ENCODE peak calls at places on chromosomes 7 and 10, in four cellular contexts. D is cardiac muscle cell, R is tibial artery, F is dorsolateral prefrontal cortex. U is an unnamed sample.

GRCh38 chr7:23473848-23474097 is 3.5 kb upstream of the IGF2BP3 start:
- DNase-seq in R (no peak), F (no peak), D (peak), U (no peak)

GRCh38 chr10:21398549-21399345 is 126.7 kb downstream of the SKIDA1 start:
- DNase-seq in D (no peak), F (no peak), R (no peak), U (no peak)

GRCh38 chr7:85014936-85015335 is 171.9 kb downstream of the SEMA3D start:
- DNase-seq in F (no peak), D (no peak), R (no peak), U (no peak)

GRCh38 chr10:126423779-126424491 is 35.7 kb upstream of the ADAM12 start:
- DNase-seq in R (no peak), D (no peak), F (no peak), U (no peak)

GRCh38 chr10:91541481-91541880 is 91.4 kb downstream of the PPP1R3C start:
- DNase-seq in F (peak), R (no peak), D (no peak), U (no peak)

GRCh38 chr10:282294-283139 is 147.3 kb downstream of the ZMYND11 start:
- DNase-seq in F (no peak), D (no peak), R (no peak), U (no peak)

GRCh38 chr10:131803863-131804425 is 96.9 kb upstream of the PPP2R2D start:
- DNase-seq in R (no peak), F (no peak), D (no peak), U (no peak)

GRCh38 chr7:12062062-12062461 is 149.0 kb upstream of the TMEM106B start:
- DNase-seq in F (no peak), R (no peak), D (no peak), U (no peak)

GRCh38 chr7:81407094-81407493 is 362.8 kb downstream of the HGF start:
- DNase-seq in R (no peak), F (no peak), D (no peak), U (no peak)

GRCh38 chr7:64945776-64946175 is 42.7 kb downstream of the ZNF273 start:
- DNase-seq in R (no peak), D (no peak), F (no peak), U (no peak)

GRCh38 chr7:135744938-135745701 is 3.5 kb downstream of the FAM180A start:
- DNase-seq in F (no peak), D (no peak), R (no peak), U (no peak)

GRCh38 chr7:157585113-157585861 is 248.5 kb downstream of the DNAJB6 start:
- DNase-seq in D (no peak), R (no peak), F (no peak), U (no peak)

GRCh38 chr7:69643708-69644445 is 45.6 kb downstream of the AUTS2 start:
- DNase-seq in F (no peak), D (peak), R (no peak), U (no peak)

GRCh38 chr7:57867884-57868701 is 418.1 kb downstream of the ZNF716 start:
- DNase-seq in R (no peak), F (peak), D (no peak), U (no peak)

GRCh38 chr7:99504281-99504602 is 220 bp upstream of the ZKSCAN5 start:
- DNase-seq in R (no peak), F (peak), D (peak), U (no peak)

GRCh38 chr10:19819419-19820033 is 3.3 kb downstream of the PLXDC2 start:
- DNase-seq in F (peak), D (peak), R (peak), U (no peak)

GRCh38 chr7:105638942-105639495 is 57.7 kb upstream of the EFCAB10 start:
- DNase-seq in R (no peak), D (peak), F (no peak), U (no peak)
- H3K27ac ChIP-seq in R (no peak), D (peak), F (peak), U (no peak)

GRCh38 chr7:130909161-130909836 is 175.3 kb upstream of the KLF14 start:
- DNase-seq in R (no peak), D (no peak), F (no peak), U (no peak)
- H3K27ac ChIP-seq in R (no peak), D (no peak), F (no peak), U (no peak)

DNA sequence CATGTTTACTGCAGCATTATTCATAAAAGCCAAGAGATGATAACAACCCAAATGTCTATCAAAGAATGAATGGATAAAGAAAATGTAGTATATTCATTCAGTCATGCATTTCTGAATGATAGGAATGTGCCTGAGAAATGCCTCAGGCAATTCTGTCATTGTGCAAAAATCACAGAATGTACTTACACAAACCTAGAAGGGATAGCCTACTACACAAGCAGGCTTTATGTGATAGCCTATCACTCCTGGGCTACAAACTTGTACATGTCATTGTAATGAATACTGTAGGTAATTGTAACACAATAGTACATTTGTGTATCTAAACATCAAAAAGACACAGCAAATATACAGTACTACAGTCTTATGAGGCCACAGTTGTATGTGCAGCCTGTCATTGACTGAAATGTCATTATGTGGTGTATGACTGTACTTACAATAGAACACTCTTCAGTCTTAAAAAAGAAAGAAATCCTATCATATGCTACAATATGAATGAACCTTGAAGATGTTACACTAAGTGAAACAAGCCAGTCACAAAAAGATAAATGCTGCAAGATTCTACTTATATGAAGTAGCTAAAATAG is 141.8 kb upstream of the GPR22 start:
- DNase-seq in R (no peak), D (no peak), F (no peak), U (no peak)
- H3K27ac ChIP-seq in R (no peak), D (no peak), F (no peak), U (no peak)

GRCh38 chr10:38008006-38008405 is 2.5 kb upstream of the ZNF33A start:
- DNase-seq in D (no peak), R (no peak), F (no peak), U (no peak)

GRCh38 chr10:38010150-38010903 is at the start of gene ZNF33A:
- DNase-seq in R (peak), D (peak), F (peak), U (peak)

GRCh38 chr10:38003588-38003987 is 6.9 kb upstream of the ZNF33A start:
- DNase-seq in D (no peak), R (no peak), F (no peak), U (no peak)

GRCh38 chr10:38003026-38003425 is 7.4 kb upstream of the ZNF33A start:
- DNase-seq in D (no peak), F (no peak), R (no peak), U (no peak)

DNA sequence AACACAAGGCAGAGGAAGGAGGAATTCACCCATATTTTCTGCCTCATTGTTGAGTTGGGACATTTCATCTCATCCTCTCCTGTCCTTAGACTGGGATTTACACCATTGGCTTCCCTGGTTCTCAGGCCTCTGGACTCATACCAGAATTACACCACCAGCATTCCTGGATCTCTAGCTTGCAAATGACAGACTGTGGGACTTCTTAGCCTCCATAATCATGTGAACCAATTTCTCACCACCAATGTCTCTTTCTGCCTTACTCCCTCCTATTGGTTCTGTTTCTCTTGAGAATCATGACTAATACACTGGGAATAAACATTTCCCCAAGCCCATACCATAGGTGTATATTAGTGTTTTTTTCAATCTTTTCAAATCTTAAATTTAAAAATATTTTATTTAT is 2.9 kb upstream of the ZNF33A start:
- DNase-seq in F (no peak), D (no peak), R (no peak), U (no peak)
- H3K27ac ChIP-seq in F (no peak), D (no peak), R (no peak), U (no peak)

GRCh38 chr10:1367938-1368697 is 311.9 kb downstream of the WDR37 start:
- DNase-seq in D (no peak), F (no peak), R (no peak), U (no peak)
- H3K27ac ChIP-seq in D (no peak), F (no peak), R (no peak), U (no peak)

GRCh38 chr7:141550694-141551079 is 523 bp upstream of the AGK start:
- DNase-seq in D (peak), R (no peak), F (no peak), U (peak)

GRCh38 chr7:141551080-141551772 is at the start of gene AGK:
- DNase-seq in D (peak), R (peak), F (peak), U (peak)

GRCh38 chr7:141549582-141549981 is 1.6 kb upstream of the AGK start:
- DNase-seq in R (no peak), D (no peak), F (no peak), U (no peak)

GRCh38 chr7:141557360-141557759 is 6.2 kb downstream of the AGK start:
- DNase-seq in D (no peak), R (no peak), F (no peak), U (no peak)

DNA sequence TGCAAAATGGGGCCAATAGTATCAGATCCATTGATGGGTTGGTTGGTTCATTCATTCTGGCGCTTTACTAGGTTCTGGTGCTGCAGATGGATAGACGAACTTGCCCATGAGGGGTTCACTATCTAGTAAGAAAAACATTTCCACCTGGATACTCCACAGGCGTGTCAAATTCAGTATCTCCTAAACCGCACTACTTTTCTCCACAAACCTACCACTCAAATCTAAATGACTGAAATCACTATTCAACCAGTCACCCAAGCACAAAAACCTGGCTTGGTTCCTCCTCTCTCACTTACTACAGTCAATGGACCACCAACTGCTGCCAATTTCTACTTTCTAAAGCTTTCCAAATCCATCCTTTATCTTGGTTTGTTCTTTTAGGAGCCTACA is 558 bp downstream of the AGK start:
- DNase-seq in F (no peak), D (no peak), R (no peak), U (no peak)
- H3K27ac ChIP-seq in F (no peak), D (no peak), R (peak), U (peak)

GRCh38 chr7:94696981-94697670 is 41.2 kb upstream of the SGCE start:
- DNase-seq in F (no peak), D (no peak), R (peak), U (no peak)

GRCh38 chr7:94701555-94701973 is 45.6 kb upstream of the SGCE start:
- DNase-seq in F (no peak), R (no peak), D (no peak), U (no peak)

GRCh38 chr7:94697671-94697994 is 41.7 kb upstream of the SGCE start:
- DNase-seq in R (no peak), F (no peak), D (no peak), U (no peak)

GRCh38 chr7:94698275-94698674 is 42.3 kb upstream of the SGCE start:
- DNase-seq in F (no peak), D (no peak), R (no peak), U (no peak)

GRCh38 chr7:94700926-94701554 is 45.1 kb upstream of the SGCE start:
- DNase-seq in F (no peak), D (no peak), R (no peak), U (no peak)
- H3K27ac ChIP-seq in F (no peak), D (no peak), R (no peak), U (no peak)